ENCODE peak calls at places on chromosome 19, in six cellular contexts. E is fibroblast of lung, U is uterus, L is adrenal gland, F is heart right ventricle, A is OCI-LY7. D is an unnamed sample. For H3K4me1, the result is how much of the 10 kb centered on the place peaks cover.

GRCh38 chr19:49335071-49335783 is at the start of gene CD37:
- DNase-seq in L (peak), F (no peak), A (peak), U (no peak), E (no peak), D (peak)

GRCh38 chr19:54191671-54192453 is 754 bp downstream of the TSEN34 start:
- DNase-seq in A (no peak), E (peak), L (no peak), U (no peak), F (no peak), D (no peak)

GRCh38 chr19:32642771-32643170 is 32.2 kb downstream of the ANKRD27 start:
- DNase-seq in L (no peak), U (no peak), F (no peak), E (no peak), A (no peak), D (no peak)

GRCh38 chr19:42546831-42547500 is 18.7 kb upstream of the CEACAM1 start:
- DNase-seq in A (no peak), E (no peak), F (no peak), U (no peak), L (no peak), D (no peak)

GRCh38 chr19:29308977-29309520 is 96.1 kb upstream of the UQCRFS1 start:
- DNase-seq in L (no peak), E (no peak), U (no peak), A (no peak), F (no peak), D (no peak)

GRCh38 chr19:46913852-46914430 is 53.1 kb downstream of the ARHGAP35 start:
- DNase-seq in A (peak), E (peak), U (no peak), L (no peak), F (no peak), D (no peak)

GRCh38 chr19:3171894-3172679 is 6.5 kb upstream of the S1PR4 start:
- DNase-seq in F (no peak), L (no peak), E (no peak), A (no peak), U (no peak), D (no peak)

GRCh38 chr19:33727331-33728028 is 69.2 kb upstream of the KCTD15 start:
- DNase-seq in F (no peak), U (no peak), L (no peak), E (no peak), A (no peak), D (no peak)

GRCh38 chr19:5719274-5719960 is 529 bp downstream of the LONP1 start:
- DNase-seq in F (no peak), U (no peak), E (peak), L (peak), A (peak), D (no peak)

GRCh38 chr19:57941593-57941992 is 5.9 kb downstream of the ZNF256 start:
- DNase-seq in F (no peak), A (no peak), U (no peak), E (no peak), L (no peak), D (no peak)

GRCh38 chr19:28289294-28290063 is 923.5 kb downstream of the UQCRFS1 start:
- DNase-seq in E (peak), A (no peak), F (no peak), L (no peak), U (no peak), D (no peak)

GRCh38 chr19:42284641-42285341 is 15.7 kb downstream of the CIC start:
- DNase-seq in L (peak), F (no peak), E (no peak), A (peak), U (peak), D (no peak)

GRCh38 chr19:52923782-52924593 is 760 bp upstream of the ZNF888 start:
- DNase-seq in L (peak), A (no peak), E (peak), U (peak), F (peak), D (peak)

GRCh38 chr19:53772943-53773342 is 51.2 kb downstream of the NLRP12 start:
- DNase-seq in F (no peak), L (peak), U (peak), E (peak), A (peak), D (peak)

DNA sequence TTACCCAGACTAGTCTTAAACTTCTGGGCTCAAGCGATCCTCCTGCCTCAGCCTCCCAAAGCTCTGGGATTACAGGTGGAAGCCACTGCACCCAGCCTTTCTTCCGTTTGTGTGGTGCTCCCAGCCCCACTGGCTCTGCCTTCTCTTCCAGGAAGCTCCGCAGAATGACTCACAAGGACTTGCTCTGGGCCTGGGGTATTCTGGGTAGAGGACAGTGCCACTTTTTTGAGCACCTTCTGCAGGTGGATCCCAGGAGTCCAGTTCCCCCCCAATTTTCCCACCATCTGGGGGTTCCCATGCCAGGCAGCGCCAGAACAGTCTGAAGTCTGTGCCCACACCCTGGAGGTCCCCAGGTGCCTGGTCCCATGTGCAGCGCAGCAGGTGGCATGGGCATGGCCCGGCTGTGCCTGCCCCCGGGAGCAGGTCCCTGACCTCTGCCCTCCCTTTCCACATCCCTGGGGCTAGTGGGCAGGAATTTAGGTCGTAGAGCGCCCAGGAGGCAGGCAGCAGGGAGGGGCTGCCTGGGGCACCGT is 1.6 kb downstream of the REEP6 start:
- DNase-seq in E (peak), L (no peak), A (no peak), F (no peak), U (no peak), D (no peak)
- H3K4me1 ChIP-seq in E (under half), L (under half), A (under half), F (under half), U (under half), D (under half)

GRCh38 chr19:12611361-12611699 is 610 bp downstream of the ZNF791 start:
- DNase-seq in F (peak), L (peak), E (peak), A (no peak), U (peak), D (peak)

GRCh38 chr19:12606796-12607195 is 3.8 kb downstream of the ZNF490 start:
- DNase-seq in U (no peak), L (no peak), F (no peak), E (no peak), A (no peak), D (no peak)

DNA sequence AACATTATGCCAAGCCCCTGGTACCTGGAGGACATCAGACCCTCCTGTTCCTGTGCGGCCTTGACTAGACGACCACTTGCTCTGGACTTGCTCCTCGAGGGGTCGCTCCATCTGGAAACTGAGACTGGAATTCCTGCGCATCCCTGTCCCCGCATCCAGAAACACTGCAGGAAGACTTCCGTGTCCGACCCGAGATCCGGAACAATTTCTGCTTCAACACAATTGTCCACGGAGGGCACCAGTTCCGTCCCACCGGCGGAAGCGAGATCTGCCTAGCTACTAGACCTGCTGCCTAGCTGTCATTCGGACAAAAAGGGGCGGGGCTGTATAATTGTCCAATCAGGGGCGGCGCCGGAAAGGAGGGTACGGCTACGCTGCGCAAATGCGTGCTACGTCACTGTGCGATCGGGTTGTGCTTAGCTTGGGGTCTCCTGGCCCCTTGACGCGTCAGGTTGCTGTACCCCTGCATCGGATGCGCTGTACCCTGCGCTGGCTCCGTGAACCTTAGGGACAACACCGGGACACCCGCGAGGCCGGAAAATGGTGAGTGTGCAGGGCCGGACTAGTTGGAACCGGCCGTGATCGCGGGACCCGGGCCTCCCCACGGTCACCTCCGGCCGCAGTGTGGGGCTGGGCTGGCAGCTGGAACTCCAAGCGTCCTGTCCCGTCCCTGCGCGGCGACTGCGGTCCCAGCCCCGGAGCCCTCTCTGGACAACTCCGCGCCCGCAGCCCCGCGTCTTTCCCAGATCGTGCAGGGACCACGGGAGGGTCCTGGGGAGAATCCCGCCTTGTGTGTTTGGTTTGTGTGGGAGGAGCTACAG is at the start of the genes ZNF490 and ZNF791:
- DNase-seq in U (peak), A (peak), E (peak), L (peak), F (peak), D (peak)
- TF ChIP-seq CTCF in U (no peak), A (peak), E (no peak), L (no peak), F (no peak), D (peak)

GRCh38 chr19:38273499-38273898 is 9.1 kb downstream of the SPINT2 start:
- DNase-seq in U (no peak), F (no peak), A (no peak), L (no peak), E (no peak), D (peak)
- H3K27ac ChIP-seq in U (no peak), F (no peak), A (no peak), L (no peak), E (no peak), D (peak)

DNA sequence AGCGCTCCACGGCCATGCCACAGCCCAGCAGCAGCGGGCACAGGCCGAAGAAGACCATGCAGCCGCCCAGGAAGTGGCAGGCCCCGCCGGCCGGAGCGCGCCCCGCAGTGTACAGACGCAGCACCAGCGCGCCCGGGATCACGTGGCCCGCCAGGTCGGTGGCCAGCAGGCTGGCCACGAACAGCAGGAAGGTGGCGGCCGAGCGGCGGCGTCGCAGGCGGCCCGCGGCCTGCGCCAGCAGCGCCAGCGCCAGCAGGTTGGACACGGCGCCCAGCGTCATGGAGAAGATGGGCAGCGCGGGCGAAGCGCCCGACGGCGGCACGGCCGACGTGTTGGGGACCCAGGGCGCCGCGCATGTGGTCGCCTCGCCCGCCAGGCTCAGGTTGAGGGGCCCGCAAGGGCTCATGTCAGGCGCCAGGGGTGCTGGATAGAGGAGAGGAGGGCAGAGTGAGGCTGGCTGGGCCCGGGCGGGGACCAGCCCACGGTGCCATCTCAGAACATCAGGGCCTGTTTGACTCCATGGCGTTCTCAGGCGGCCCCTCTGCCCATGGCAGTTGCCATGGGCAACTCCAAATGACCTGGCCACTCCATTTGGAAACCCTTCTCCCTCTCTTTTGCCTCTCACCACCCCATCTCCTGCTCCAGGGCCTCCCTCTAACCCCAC is 1.1 kb downstream of the PTGER1 start:
- DNase-seq in F (no peak), L (peak), U (no peak), E (peak), A (no peak), D (peak)
- H3K4me1 ChIP-seq in F (half or more), L (under half), U (under half), E (under half), A (under half), D (half or more)

GRCh38 chr19:43662487-43662886 is 7.5 kb downstream of the PLAUR start:
- DNase-seq in U (no peak), F (no peak), A (no peak), L (no peak), E (no peak), D (no peak)
- TF ChIP-seq CTCF in U (no peak), F (peak), A (peak), L (peak), E (peak), D (no peak)

GRCh38 chr19:31252476-31252875 is 96.8 kb downstream of the TSHZ3 start:
- DNase-seq in E (no peak), L (no peak), F (no peak), U (no peak), A (no peak), D (no peak)

GRCh38 chr19:31253816-31254551 is 95.3 kb downstream of the TSHZ3 start:
- DNase-seq in E (peak), F (no peak), A (no peak), U (peak), L (no peak), D (no peak)

GRCh38 chr19:31254611-31255010 is 94.6 kb downstream of the TSHZ3 start:
- DNase-seq in A (no peak), U (no peak), E (no peak), L (no peak), F (no peak), D (no peak)

DNA sequence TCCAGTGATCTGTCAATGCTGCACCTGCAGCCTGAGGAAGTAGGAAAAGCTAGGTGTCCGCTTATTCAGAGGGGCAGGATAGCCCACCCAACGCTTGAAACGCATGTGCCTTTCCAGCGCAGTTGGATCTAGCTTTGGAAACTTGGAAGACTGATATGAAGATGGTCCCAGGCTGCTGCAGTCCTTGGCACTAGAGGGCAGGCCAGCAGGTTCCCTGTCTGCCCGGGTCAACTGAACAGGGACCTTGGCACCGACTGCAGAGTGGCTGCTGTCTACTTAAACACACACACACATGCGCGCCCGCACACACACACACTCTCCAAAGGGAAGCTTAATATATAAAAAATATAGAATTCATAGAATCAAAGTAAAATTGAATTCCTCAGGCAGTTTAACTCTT is 100.0 kb downstream of the TSHZ3 start:
- DNase-seq in E (no peak), U (no peak), F (no peak), A (no peak), L (no peak), D (no peak)
- H3K27ac ChIP-seq in E (no peak), U (no peak), F (no peak), A (no peak), L (no peak), D (no peak)

GRCh38 chr19:2167896-2168618 is 4.3 kb downstream of the DOT1L start:
- DNase-seq in L (peak), A (peak), E (peak), U (peak), F (peak), D (peak)
- H3K4me1 ChIP-seq in L (half or more), A (half or more), E (under half), U (under half), F (half or more), D (half or more)

GRCh38 chr19:19179548-19180441 is 9.7 kb upstream of the MEF2B start:
- DNase-seq in A (no peak), U (no peak), F (no peak), L (no peak), E (peak), D (no peak)
- TF ChIP-seq CTCF in A (no peak), U (no peak), F (no peak), L (no peak), E (no peak), D (no peak)

GRCh38 chr19:37654833-37655688 is at the start of gene ZFP30:
- DNase-seq in F (peak), L (peak), A (peak), U (peak), E (peak), D (peak)

GRCh38 chr19:37654525-37654832 is 786 bp downstream of the ZFP30 start:
- DNase-seq in U (no peak), F (no peak), A (peak), L (no peak), E (peak), D (no peak)

GRCh38 chr19:37655689-37656491 is 625 bp upstream of the ZFP30 start:
- DNase-seq in U (peak), F (peak), L (peak), A (peak), E (peak), D (peak)

DNA sequence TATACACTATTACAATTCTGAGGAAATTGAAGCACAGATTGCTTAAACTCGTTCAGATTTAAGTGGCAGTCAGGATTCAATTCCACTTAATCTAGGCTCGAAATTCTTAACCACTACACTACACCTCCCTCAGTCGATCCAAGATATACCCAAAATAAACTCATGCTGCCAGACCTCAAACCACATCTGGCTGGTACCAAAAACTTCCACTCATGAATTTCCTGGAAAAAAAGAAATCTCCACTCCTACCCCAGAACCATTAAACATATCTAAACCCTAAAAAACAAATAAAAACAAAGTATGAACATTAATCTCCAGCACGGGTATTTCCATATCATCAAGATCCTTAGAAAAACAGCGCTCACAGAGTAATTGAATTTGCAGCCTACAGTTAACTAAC is 1.1 kb downstream of the ZFP30 start:
- DNase-seq in U (no peak), E (peak), F (no peak), A (no peak), L (no peak), D (no peak)
- H3K27ac ChIP-seq in U (peak), E (no peak), F (peak), A (no peak), L (peak), D (no peak)

GRCh38 chr19:18107235-18108083 is 9.9 kb downstream of the MAST3 start:
- DNase-seq in A (peak), L (no peak), U (no peak), E (no peak), F (no peak), D (no peak)
- H3K4me1 ChIP-seq in A (half or more), L (under half), U (under half), E (under half), F (under half), D (under half)

D was measured in stomach.